ENCODE peak calls at places on chromosomes 7 and 10, in nine cellular contexts. C, N, B, R, M, L, K, W and Z are unnamed samples.
A peak's percentile ranks its signal among the peaks of the same experiment; 100 is the strongest.

GRCh38 chr10:52949899-52950298 is 177.3 kb upstream of the MBL2 start:
- DNase-seq in B (no peak), K (no peak), W (no peak), C (no peak), R (no peak), L (peak; percentile 38), M (no peak), N (no peak), Z (no peak)

GRCh38 chr7:33511735-33512134 is 382.4 kb downstream of the BBS9 start:
- DNase-seq in L (no peak), M (no peak), N (peak; percentile 14), K (no peak), R (no peak), B (no peak), W (no peak), C (no peak), Z (no peak)

GRCh38 chr10:100436255-100436654 is 26.6 kb upstream of the WNT8B start:
- DNase-seq in R (no peak), M (no peak), K (no peak), C (no peak), W (no peak), L (peak; percentile 80), N (no peak), B (no peak), Z (no peak)

GRCh38 chr7:154902600-154903082 is 100.3 kb downstream of the PAXIP1 start:
- DNase-seq in N (no peak), M (no peak), K (no peak), W (no peak), L (no peak), C (no peak), R (no peak), B (no peak), Z (no peak)

GRCh38 chr7:45650404-45651055 is 76.4 kb downstream of the ADCY1 start:
- DNase-seq in N (no peak), R (no peak), W (no peak), K (no peak), C (no peak), B (no peak), M (no peak), L (no peak), Z (no peak)

GRCh38 chr7:105199372-105199771 is 185.4 kb downstream of the KMT2E start:
- DNase-seq in K (no peak), L (no peak), R (no peak), C (no peak), W (no peak), N (no peak), M (no peak), B (no peak), Z (no peak)

GRCh38 chr7:74292757-74293576 is 3.8 kb downstream of the CLIP2 start:
- DNase-seq in N (no peak), R (no peak), B (no peak), L (no peak), W (no peak), K (no peak), M (no peak), C (no peak), Z (no peak)

GRCh38 chr7:121313793-121314676 is 14.8 kb upstream of the WNT16 start:
- DNase-seq in K (no peak), L (no peak), M (peak; percentile 73), W (no peak), C (no peak), N (peak; percentile 73), B (no peak), R (peak; percentile 68), Z (peak; percentile 50)

DNA sequence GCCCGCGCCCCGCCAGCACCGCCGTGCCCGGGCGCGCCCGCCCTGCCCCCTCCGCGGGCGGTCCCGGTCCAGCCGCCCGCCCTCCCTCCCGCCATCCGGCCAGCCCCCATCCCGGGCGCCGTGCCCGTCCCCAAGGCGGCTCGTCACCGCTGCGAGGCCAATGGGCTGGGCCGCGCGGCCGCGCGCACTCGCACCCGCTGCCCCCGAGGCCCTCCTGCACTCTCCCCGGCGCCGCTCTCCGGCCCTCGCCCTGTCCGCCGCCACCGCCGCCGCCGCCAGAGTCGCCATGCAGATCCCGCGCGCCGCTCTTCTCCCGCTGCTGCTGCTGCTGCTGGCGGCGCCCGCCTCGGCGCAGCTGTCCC is at the start of gene HTRA1:
- DNase-seq in N (peak; percentile 77), C (no peak), L (peak; percentile 89), M (peak; percentile 91), B (no peak), W (no peak), R (peak; percentile 83), K (peak; percentile 88), Z (no peak)
- H3K4me3 ChIP-seq in N (peak within 1 kb of the TSS; percentile 70), C (peak within 1 kb of the TSS; percentile 58), L (peak within 1 kb of the TSS; percentile 62), M (peak within 1 kb of the TSS; percentile 98), B (peak within 1 kb of the TSS; percentile 72), W (peak within 1 kb of the TSS; percentile 64), R (peak within 1 kb of the TSS; percentile 80), K (peak within 1 kb of the TSS; percentile 94), Z (no peak within 1 kb of the TSS)

DNA sequence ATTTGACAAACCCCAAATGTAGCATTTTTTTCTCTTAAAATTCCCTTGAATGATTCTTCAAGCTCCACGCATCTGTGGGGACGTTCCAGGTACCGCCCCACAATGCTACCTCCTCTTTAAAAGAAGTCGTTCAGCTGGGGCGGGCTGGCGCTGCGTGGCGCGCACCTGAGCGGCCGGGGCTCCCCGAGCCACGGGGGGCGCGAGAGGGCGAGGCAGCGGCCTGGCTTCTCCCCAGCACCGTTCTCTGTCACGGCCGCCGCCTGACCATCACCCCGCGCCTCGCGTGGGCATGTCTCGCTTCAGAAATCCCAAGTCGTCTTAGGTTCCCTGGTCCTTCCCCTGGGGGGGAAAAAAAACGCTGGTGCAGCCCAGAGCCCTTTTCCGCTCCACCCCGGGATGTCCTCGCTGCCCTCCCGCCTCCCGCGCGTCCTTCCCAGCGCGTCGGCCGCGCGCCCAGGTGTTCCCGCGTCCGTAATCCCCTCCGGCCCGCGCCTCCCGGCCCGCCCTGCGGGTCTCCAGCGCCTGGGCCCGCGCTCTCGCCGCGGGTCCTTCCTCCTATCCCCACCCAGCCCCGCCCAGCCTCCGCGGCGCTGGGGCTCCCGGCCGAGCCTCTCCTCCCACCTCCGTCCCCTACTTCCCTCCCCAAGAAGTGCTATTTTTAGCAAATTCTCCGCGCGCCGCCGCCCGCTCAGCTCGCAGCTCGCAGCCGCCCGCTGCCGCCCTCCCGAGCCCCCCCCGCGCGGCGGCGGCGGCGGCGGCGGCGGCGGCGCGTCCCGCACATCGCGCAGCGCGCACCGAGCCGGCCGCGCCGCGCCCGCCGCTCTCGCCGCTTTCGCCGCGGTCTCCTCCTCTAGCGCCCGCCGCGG is 58.8 kb upstream of the PRPS1L1 start:
- DNase-seq in W (no peak), C (no peak), L (peak; percentile 80), M (peak; percentile 71), K (peak; percentile 69), B (no peak), R (peak; percentile 42), N (no peak), Z (no peak)
- H3K4me3 ChIP-seq in W (peak overlapping the region; percentile 82), C (no peak overlapping the region), L (peak overlapping the region; percentile 69), M (peak overlapping the region; percentile 85), K (peak overlapping the region; percentile 96), B (peak overlapping the region; percentile 76), R (peak overlapping the region; percentile 57), N (peak overlapping the region; percentile 62), Z (peak overlapping the region; percentile 21)

GRCh38 chr10:78407009-78407711 is 373.5 kb downstream of the RPS24 start:
- DNase-seq in B (peak; percentile 97), M (peak; percentile 45), W (no peak), C (peak; percentile 54), L (peak; percentile 97), N (peak; percentile 90), R (peak; percentile 96), K (peak; percentile 83), Z (peak; percentile 48)
- H3K4me3 ChIP-seq in B (peak overlapping the region; percentile 67), M (no peak overlapping the region), W (peak overlapping the region; percentile 30), C (peak overlapping the region; percentile 42), L (peak overlapping the region; percentile 65), N (peak overlapping the region; percentile 21), R (no peak overlapping the region), K (peak overlapping the region; percentile 49), Z (no peak overlapping the region)

DNA sequence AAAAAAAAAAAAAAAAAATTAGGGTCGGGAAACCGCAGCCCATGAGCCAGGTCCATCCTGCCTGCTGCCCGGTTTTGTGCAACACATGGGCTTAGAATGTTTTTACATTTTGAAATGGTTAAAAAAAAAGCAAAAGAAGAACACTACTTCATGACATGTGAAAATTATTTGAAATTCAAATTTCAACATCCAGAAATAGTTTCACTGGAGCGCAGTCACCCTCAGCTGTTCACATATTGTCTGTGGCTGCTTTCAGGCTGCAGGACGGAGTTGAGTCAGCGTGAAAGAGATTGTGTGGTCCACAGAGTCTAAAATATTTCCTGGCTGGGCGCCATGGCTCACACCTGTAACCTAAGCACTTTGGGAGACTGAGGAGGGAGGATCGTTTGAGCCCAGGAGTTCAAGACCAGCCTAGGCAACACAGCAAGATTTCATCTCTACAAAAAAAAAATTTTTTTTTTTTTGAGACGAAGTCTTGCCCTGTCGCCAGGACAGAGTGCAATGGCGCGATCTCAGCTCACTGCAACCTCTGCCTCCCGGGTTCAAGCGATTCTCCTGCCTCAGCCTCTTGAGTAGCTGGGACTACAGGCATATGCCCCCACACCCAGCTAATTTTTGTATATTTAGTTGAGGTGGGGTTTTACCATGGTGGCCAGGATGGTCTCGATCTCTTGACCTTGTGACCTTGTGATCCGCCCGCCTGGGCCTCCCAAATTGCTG is 63.9 kb upstream of the ECHDC3 start:
- DNase-seq in L (no peak), K (no peak), B (no peak), R (peak; percentile 29), W (no peak), M (peak; percentile 45), N (peak; percentile 15), C (no peak), Z (peak; percentile 99)
- H3K4me3 ChIP-seq in L (no peak overlapping the region), K (no peak overlapping the region), B (no peak overlapping the region), R (no peak overlapping the region), W (no peak overlapping the region), M (no peak overlapping the region), N (no peak overlapping the region), C (no peak overlapping the region), Z (no peak overlapping the region)